ENCODE peak calls at places on chromosomes 13 and 19, in eight cellular contexts. B, W, G, N, O, F, K and T are unnamed samples.
A peak's percentile ranks its signal among the peaks of the same experiment; 100 is the strongest.

GRCh38 chr19:35395762-35396199 is 24.9 kb downstream of the GPR42 start:
- DNase-seq in G (no peak), O (peak; percentile 42), K (no peak), W (no peak), B (no peak), F (peak; percentile 43), N (peak; percentile 10), T (no peak)

GRCh38 chr13:77918391-77919261 is at the start of gene EDNRB:
- DNase-seq in O (peak; percentile 73), F (peak; percentile 27), N (peak; percentile 42), W (peak; percentile 25), K (no peak), G (peak; percentile 43), B (no peak), T (peak; percentile 23)

GRCh38 chr19:30666301-30666803 is 294.2 kb downstream of the ZNF536 start:
- DNase-seq in O (no peak), F (peak; percentile 47), W (peak; percentile 29), K (peak; percentile 56), B (peak; percentile 8), G (peak; percentile 20), N (peak; percentile 25), T (no peak)

GRCh38 chr13:48483589-48483988 is 49.3 kb downstream of the RCBTB2 start:
- DNase-seq in B (no peak), G (no peak), N (no peak), K (no peak), O (no peak), W (no peak), F (no peak), T (no peak)

GRCh38 chr19:40807147-40808020 is 8.4 kb downstream of the EGLN2 start:
- DNase-seq in F (no peak), K (peak; percentile 78), B (no peak), W (no peak), G (no peak), O (no peak), N (no peak), T (no peak)

GRCh38 chr13:112703449-112703848 is 13.6 kb downstream of the ATP11A start:
- DNase-seq in O (no peak), F (no peak), B (no peak), K (no peak), N (no peak), G (no peak), W (no peak), T (no peak)

GRCh38 chr19:3343619-3344502 is 22.5 kb upstream of the NFIC start:
- DNase-seq in K (peak; percentile 68), B (no peak), O (peak; percentile 91), F (peak; percentile 78), G (peak; percentile 92), W (peak; percentile 83), N (peak; percentile 59), T (peak; percentile 58)

GRCh38 chr13:20270163-20270865 is 38.2 kb upstream of the GJB6 start:
- DNase-seq in N (no peak), G (no peak), K (no peak), O (no peak), B (no peak), W (no peak), F (no peak), T (peak; percentile 11)

GRCh38 chr19:2887391-2887914 is 13.3 kb upstream of the ZNF57 start:
- DNase-seq in K (peak; percentile 13), O (no peak), G (peak; percentile 77), W (peak; percentile 80), F (no peak), B (no peak), N (no peak), T (peak; percentile 53)

GRCh38 chr13:113843063-113843654 is 20.7 kb downstream of the GAS6 start:
- DNase-seq in K (no peak), F (no peak), O (no peak), G (no peak), N (no peak), B (no peak), W (no peak), T (no peak)

GRCh38 chr13:111167290-111167689 is 52.2 kb downstream of the ARHGEF7 start:
- DNase-seq in O (no peak), W (no peak), K (no peak), B (no peak), G (no peak), N (no peak), F (no peak), T (no peak)

GRCh38 chr13:113633485-113633873 is 24.5 kb downstream of the ATP4B start:
- DNase-seq in O (no peak), W (no peak), F (no peak), K (no peak), N (no peak), G (no peak), B (no peak), T (no peak)

GRCh38 chr19:18436651-18437478 is 1.1 kb downstream of the ISYNA1 start:
- DNase-seq in N (no peak), G (peak; percentile 69), K (peak; percentile 84), B (peak; percentile 66), W (peak; percentile 93), O (peak; percentile 81), F (peak; percentile 75), T (no peak)

GRCh38 chr13:35086667-35087066 is 144.6 kb downstream of the NBEA start:
- DNase-seq in B (no peak), K (no peak), F (no peak), N (no peak), W (no peak), G (peak; percentile 2), O (no peak), T (no peak)

GRCh38 chr19:55189424-55189823 is 9.3 kb upstream of the SYT5 start:
- DNase-seq in N (no peak), G (peak; percentile 100), W (no peak), O (no peak), B (no peak), F (no peak), K (no peak), T (no peak)

GRCh38 chr19:43820098-43820860 is 6.8 kb upstream of the ZNF283 start:
- DNase-seq in G (peak; percentile 55), W (no peak), N (peak; percentile 33), F (no peak), O (peak; percentile 61), B (no peak), K (peak; percentile 73), T (no peak)

GRCh38 chr19:30212574-30212973 is 159.6 kb upstream of the ZNF536 start:
- DNase-seq in O (no peak), F (no peak), N (no peak), K (no peak), W (no peak), B (no peak), G (no peak), T (no peak)

GRCh38 chr13:40794414-40795368 is 5.3 kb downstream of the SLC25A15 start:
- DNase-seq in N (no peak), K (no peak), O (no peak), G (no peak), B (no peak), W (no peak), F (no peak), T (no peak)

GRCh38 chr13:79776538-79776937 is 295.6 kb downstream of the NDFIP2 start:
- DNase-seq in K (no peak), O (no peak), F (no peak), N (no peak), B (no peak), G (peak; percentile 27), W (no peak), T (no peak)

GRCh38 chr13:94704347-94705080 is 7.8 kb downstream of the SOX21 start:
- DNase-seq in G (no peak), W (no peak), N (no peak), K (no peak), O (no peak), B (no peak), F (no peak), T (no peak)

GRCh38 chr19:29271911-29272310 is 59.0 kb upstream of the UQCRFS1 start:
- DNase-seq in G (no peak), W (no peak), O (no peak), N (no peak), F (no peak), K (no peak), B (no peak), T (no peak)

GRCh38 chr19:13665125-13665903 is 99.0 kb upstream of the MRI1 start:
- DNase-seq in F (no peak), G (no peak), B (no peak), K (no peak), N (no peak), W (no peak), O (no peak), T (no peak)

GRCh38 chr13:61795580-61795979 is 379.9 kb upstream of the PCDH20 start:
- DNase-seq in W (no peak), G (peak; percentile 1), N (no peak), B (no peak), F (no peak), O (no peak), K (no peak), T (peak; percentile 12)

GRCh38 chr19:11948646-11949045 is 16.2 kb upstream of the ZNF763 start:
- DNase-seq in W (no peak), K (no peak), N (no peak), F (no peak), G (no peak), B (no peak), O (no peak), T (no peak)

GRCh38 chr19:46766569-46767317 is 20.5 kb upstream of the STRN4 start:
- DNase-seq in N (no peak), K (peak; percentile 57), W (peak; percentile 60), O (peak; percentile 56), G (no peak), B (peak; percentile 47), F (peak; percentile 58), T (no peak)

GRCh38 chr13:97851269-97851668 is 102.2 kb upstream of the IPO5 start:
- DNase-seq in W (no peak), B (no peak), N (no peak), F (no peak), K (no peak), G (peak; percentile 15), O (no peak), T (no peak)

GRCh38 chr19:498591-498950 is 2.3 kb downstream of the MADCAM1 start:
- DNase-seq in F (no peak), K (no peak), N (no peak), O (no peak), W (no peak), B (no peak), G (no peak), T (no peak)

GRCh38 chr19:43229315-43229714 is 23.9 kb upstream of the PSG4 start:
- DNase-seq in O (no peak), N (no peak), G (no peak), K (no peak), F (no peak), W (no peak), B (no peak), T (no peak)

GRCh38 chr19:46962030-46962570 is 57.5 kb upstream of the NPAS1 start:
- DNase-seq in F (no peak), K (no peak), W (no peak), G (no peak), N (no peak), O (no peak), B (no peak), T (no peak)

GRCh38 chr13:98598043-98598442 is 21.1 kb upstream of the STK24 start:
- DNase-seq in F (no peak), O (no peak), N (no peak), G (peak; percentile 45), W (no peak), K (no peak), B (no peak), T (no peak)

GRCh38 chr13:83709751-83710515 is 172.3 kb downstream of the SLITRK1 start:
- DNase-seq in N (no peak), K (no peak), O (no peak), B (no peak), G (no peak), W (no peak), F (no peak), T (no peak)

GRCh38 chr13:37179646-37180045 is 74.2 kb upstream of the CSNK1A1L start:
- DNase-seq in F (no peak), B (no peak), N (no peak), G (no peak), K (no peak), O (no peak), W (no peak), T (peak; percentile 31)

GRCh38 chr19:20787766-20788165 is 11.7 kb downstream of the ZNF66 start:
- DNase-seq in W (peak; percentile 42), K (no peak), N (no peak), B (no peak), G (no peak), O (no peak), F (no peak), T (no peak)

GRCh38 chr13:51495300-51495699 is 42.5 kb upstream of the INTS6 start:
- DNase-seq in K (no peak), W (no peak), O (no peak), N (no peak), B (no peak), F (no peak), G (no peak), T (peak; percentile 24)